ENCODE peak calls at places on chromosomes 12 and 14, in four cellular contexts. One of them, this sample, is unnamed. For H3K36me3, the result is how much of the 10 kb centered on the place peaks cover.

GRCh38 chr12:53589423-53589822 is 36.8 kb downstream of the ATF7 start:
- ATAC-seq in upper lobe of left lung: no peak
- ATAC-seq in IMR-90: no peak
- ATAC-seq in right lobe of liver: no peak
- ATAC-seq in this sample: no peak

GRCh38 chr12:25469861-25470260 is 83.2 kb downstream of the LMNTD1 start:
- ATAC-seq in upper lobe of left lung: no peak
- ATAC-seq in IMR-90: no peak
- ATAC-seq in right lobe of liver: no peak
- ATAC-seq in this sample: no peak

GRCh38 chr12:68432622-68433021 is 100.5 kb upstream of the MDM1 start:
- ATAC-seq in right lobe of liver: no peak
- ATAC-seq in upper lobe of left lung: no peak
- ATAC-seq in IMR-90: peak
- ATAC-seq in this sample: no peak

GRCh38 chr12:109291531-109292341 is 17.3 kb downstream of the FOXN4 start:
- ATAC-seq in right lobe of liver: no peak
- ATAC-seq in upper lobe of left lung: peak
- ATAC-seq in IMR-90: peak
- ATAC-seq in this sample: peak

GRCh38 chr14:75452900-75453816 is 25.3 kb downstream of the JDP2 start:
- ATAC-seq in upper lobe of left lung: peak
- ATAC-seq in IMR-90: peak
- ATAC-seq in right lobe of liver: peak
- ATAC-seq in this sample: peak

GRCh38 chr14:90354551-90355298 is 23.0 kb upstream of the NRDE2 start:
- ATAC-seq in right lobe of liver: peak
- ATAC-seq in IMR-90: no peak
- ATAC-seq in upper lobe of left lung: no peak
- ATAC-seq in this sample: no peak

GRCh38 chr14:52031781-52032180 is 37.1 kb downstream of the NID2 start:
- ATAC-seq in upper lobe of left lung: peak
- ATAC-seq in right lobe of liver: no peak
- ATAC-seq in IMR-90: peak
- ATAC-seq in this sample: no peak

GRCh38 chr14:24366375-24366663 is 1.7 kb upstream of the NFATC4 start:
- ATAC-seq in right lobe of liver: no peak
- ATAC-seq in IMR-90: no peak
- ATAC-seq in upper lobe of left lung: no peak
- ATAC-seq in this sample: no peak

DNA sequence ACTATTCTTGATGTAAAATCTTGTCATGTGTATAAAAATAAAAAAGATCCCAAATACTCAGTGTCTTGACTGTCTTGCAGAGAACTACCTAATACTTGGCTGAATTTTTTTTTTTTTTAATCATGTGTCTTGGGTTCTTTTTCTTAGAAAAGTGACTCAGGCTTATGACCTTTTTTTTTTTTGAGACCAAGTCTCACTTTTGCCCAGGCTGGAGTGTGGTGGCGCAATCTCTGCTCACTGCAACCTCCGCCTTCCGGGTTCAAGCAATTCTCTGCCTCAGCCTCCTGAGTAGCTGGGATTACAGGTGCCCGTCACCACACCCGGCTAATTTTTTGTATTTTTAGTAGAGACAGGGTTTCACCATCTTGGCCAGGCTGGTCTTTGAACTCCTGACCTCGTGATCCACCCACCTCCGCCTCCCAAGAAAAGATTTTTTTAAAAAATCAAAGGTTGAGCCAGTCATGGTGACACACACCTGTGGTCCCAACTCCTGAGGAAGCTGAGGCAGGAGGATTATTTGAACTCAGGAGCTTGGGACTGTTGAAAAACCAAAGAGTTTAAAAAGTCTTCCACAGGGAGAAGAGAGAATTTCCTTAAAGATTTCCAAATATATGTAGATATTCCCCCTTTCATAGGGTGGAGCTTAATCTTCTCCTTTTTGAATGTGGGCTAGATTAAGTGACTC is 17.7 kb upstream of the TDG start:
- ATAC-seq in IMR-90: no peak
- ATAC-seq in upper lobe of left lung: no peak
- ATAC-seq in right lobe of liver: no peak
- ATAC-seq in this sample: no peak
- H3K36me3 ChIP-seq in IMR-90: half or more
- H3K36me3 ChIP-seq in upper lobe of left lung: half or more
- H3K36me3 ChIP-seq in right lobe of liver: half or more
- H3K36me3 ChIP-seq in this sample: under half

GRCh38 chr12:6372403-6373003 is 2.9 kb downstream of the SCNN1A start:
- ATAC-seq in IMR-90: peak
- ATAC-seq in upper lobe of left lung: peak
- ATAC-seq in right lobe of liver: no peak
- ATAC-seq in this sample: no peak

GRCh38 chr12:6369916-6370575 is 5.3 kb downstream of the SCNN1A start:
- ATAC-seq in right lobe of liver: peak
- ATAC-seq in upper lobe of left lung: no peak
- ATAC-seq in IMR-90: no peak
- ATAC-seq in this sample: no peak

GRCh38 chr12:6373022-6373787 is 2.2 kb downstream of the SCNN1A start:
- ATAC-seq in right lobe of liver: no peak
- ATAC-seq in IMR-90: no peak
- ATAC-seq in upper lobe of left lung: no peak
- ATAC-seq in this sample: no peak

GRCh38 chr12:6370576-6370935 is 4.8 kb downstream of the SCNN1A start:
- ATAC-seq in right lobe of liver: no peak
- ATAC-seq in upper lobe of left lung: no peak
- ATAC-seq in IMR-90: no peak
- ATAC-seq in this sample: no peak

GRCh38 chr12:6370994-6371754 is 4.2 kb downstream of the SCNN1A start:
- ATAC-seq in upper lobe of left lung: no peak
- ATAC-seq in right lobe of liver: peak
- ATAC-seq in IMR-90: peak
- ATAC-seq in this sample: no peak
- TF ChIP-seq POLR2A in upper lobe of left lung: no peak
- TF ChIP-seq POLR2A in right lobe of liver: no peak
- TF ChIP-seq POLR2A in IMR-90: no peak
- TF ChIP-seq POLR2A in this sample: no peak

GRCh38 chr12:104347374-104348075 is 44.0 kb downstream of the EID3 start:
- ATAC-seq in right lobe of liver: no peak
- ATAC-seq in IMR-90: peak
- ATAC-seq in upper lobe of left lung: no peak
- ATAC-seq in this sample: no peak
- H3K36me3 ChIP-seq in right lobe of liver: half or more
- H3K36me3 ChIP-seq in IMR-90: half or more
- H3K36me3 ChIP-seq in upper lobe of left lung: under half
- H3K36me3 ChIP-seq in this sample: half or more

GRCh38 chr14:105490572-105491365 is at the start of gene TEDC1:
- ATAC-seq in IMR-90: peak
- ATAC-seq in upper lobe of left lung: peak
- ATAC-seq in right lobe of liver: peak
- ATAC-seq in this sample: peak
- TF ChIP-seq POLR2A in IMR-90: no peak
- TF ChIP-seq POLR2A in upper lobe of left lung: no peak
- TF ChIP-seq POLR2A in right lobe of liver: peak
- TF ChIP-seq POLR2A in this sample: peak

DNA sequence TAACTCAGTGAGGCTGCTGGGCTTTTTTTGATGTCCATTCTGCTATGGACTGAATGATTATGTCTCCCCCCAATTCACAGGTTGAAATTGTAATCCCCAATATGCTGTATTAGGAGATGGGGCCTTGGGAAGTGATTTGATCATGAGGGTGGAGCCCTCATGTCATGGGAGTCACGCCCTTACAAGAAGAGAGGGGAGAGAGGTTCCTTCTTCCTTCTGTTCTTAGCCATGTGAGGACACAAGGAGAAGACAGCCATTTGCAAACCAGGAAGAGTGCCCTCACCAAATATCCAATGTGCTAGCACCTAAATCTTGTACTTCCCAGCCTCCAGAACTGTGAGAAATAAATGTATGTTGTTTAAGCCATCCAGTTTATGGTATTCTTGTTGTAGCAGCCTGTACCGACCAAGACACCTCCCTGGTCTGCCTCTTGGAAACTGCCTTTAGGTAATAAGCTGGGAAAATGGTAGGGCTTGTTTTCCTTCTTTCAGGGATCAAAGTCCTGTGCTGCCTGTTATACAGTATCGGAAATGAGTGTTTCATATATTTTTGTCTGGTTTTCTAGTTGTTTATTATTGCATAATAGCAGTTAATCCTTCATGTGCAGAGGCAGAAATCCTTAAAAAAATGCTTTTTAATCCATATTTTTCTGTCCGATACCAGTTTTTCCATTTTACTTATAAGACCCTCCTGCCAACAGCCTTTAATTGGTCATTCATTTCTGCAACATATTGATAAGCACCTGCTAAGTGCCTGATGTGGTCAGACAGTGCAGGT is 16.3 kb downstream of the BORCS5 start:
- ATAC-seq in right lobe of liver: peak
- ATAC-seq in IMR-90: no peak
- ATAC-seq in upper lobe of left lung: no peak
- ATAC-seq in this sample: no peak
- H3K36me3 ChIP-seq in right lobe of liver: under half
- H3K36me3 ChIP-seq in IMR-90: under half
- H3K36me3 ChIP-seq in upper lobe of left lung: under half
- H3K36me3 ChIP-seq in this sample: under half